ENCODE peak calls at places on chromosomes 3 and 15, in ten cellular contexts. Q, N, T, V, G, L, P, H, Z and F are unnamed samples.

GRCh38 chr3:25441234-25441856 is 13.3 kb downstream of the RARB start:
- DNase-seq in H (no peak), Z (peak; percentile 8), N (no peak), L (peak; percentile 30), T (no peak), V (no peak), G (no peak), P (no peak), Q (no peak), F (no peak)

GRCh38 chr3:12884104-12884742 is 42.9 kb upstream of the RPL32 start:
- DNase-seq in Z (no peak), T (no peak), V (no peak), Q (peak; percentile 55), G (no peak), H (no peak), N (no peak), P (no peak), L (no peak), F (no peak)

GRCh38 chr15:100596792-100597191 is 5.2 kb downstream of the LINS1 start:
- DNase-seq in P (no peak), T (no peak), V (peak; percentile 38), Q (no peak), N (no peak), H (no peak), L (peak; percentile 87), G (peak; percentile 80), Z (no peak), F (no peak)

GRCh38 chr3:139328356-139328755 is 15.5 kb upstream of the MRPS22 start:
- DNase-seq in H (no peak), N (no peak), T (no peak), P (no peak), V (no peak), Z (no peak), L (no peak), G (no peak), Q (no peak), F (no peak)

GRCh38 chr3:140863481-140864084 is 78.1 kb upstream of the SLC25A36 start:
- DNase-seq in Q (peak; percentile 56), H (no peak), G (no peak), Z (peak; percentile 39), P (peak; percentile 30), T (no peak), N (peak; percentile 46), V (peak; percentile 74), L (peak; percentile 69), F (peak; percentile 71)

GRCh38 chr3:72341943-72342342 is 506.3 kb downstream of the SHQ1 start:
- DNase-seq in Q (no peak), N (peak; percentile 40), Z (no peak), P (no peak), H (no peak), T (no peak), G (peak; percentile 40), V (no peak), L (no peak), F (no peak)

GRCh38 chr3:48591886-48592518 is 3.1 kb downstream of the COL7A1 start:
- DNase-seq in Q (no peak), Z (no peak), P (no peak), H (no peak), G (no peak), T (no peak), L (no peak), N (no peak), V (no peak), F (no peak)

GRCh38 chr3:70703305-70704102 is 391.1 kb upstream of the MDFIC2 start:
- DNase-seq in L (no peak), T (no peak), N (no peak), Z (no peak), Q (no peak), V (no peak), G (no peak), H (no peak), P (no peak), F (no peak)

GRCh38 chr3:101167341-101167740 is 153.0 kb downstream of the IMPG2 start:
- DNase-seq in G (no peak), N (no peak), H (no peak), Q (no peak), Z (no peak), T (no peak), L (no peak), V (no peak), P (no peak), F (no peak)

GRCh38 chr3:152717252-152717651 is 117.7 kb upstream of the P2RY1 start:
- DNase-seq in Q (no peak), P (no peak), G (no peak), V (peak; percentile 10), Z (no peak), H (no peak), T (no peak), N (no peak), L (peak; percentile 31), F (no peak)

DNA sequence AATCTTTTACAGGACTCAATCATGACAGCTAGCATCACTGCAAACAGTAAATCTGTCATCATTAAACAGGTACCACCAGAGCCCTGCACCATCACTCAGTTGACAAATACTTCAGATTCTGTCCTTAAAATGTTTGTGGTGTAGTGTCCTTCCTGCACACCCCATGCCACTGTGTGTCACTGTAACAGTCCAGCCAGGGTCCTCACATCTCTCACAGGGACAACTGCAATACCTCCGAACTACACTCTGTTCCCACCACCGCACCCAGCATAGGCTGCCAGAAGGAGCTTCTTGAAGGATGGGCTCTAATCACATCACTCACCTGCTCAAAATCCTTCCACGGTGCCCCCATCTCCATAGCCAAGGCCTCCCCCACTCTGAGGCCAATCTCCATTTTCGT is 90.2 kb upstream of the FGF12 start:
- DNase-seq in G (no peak), P (no peak), Z (no peak), H (no peak), T (no peak), N (no peak), Q (no peak), L (no peak), V (no peak), F (no peak)
- TF ChIP-seq CTCF in G (no peak), P (no peak), Z (no peak), H (no peak), T (no peak), N (no peak), Q (no peak), L (no peak), V (no peak), F (no peak)

GRCh38 chr3:188528390-188528789 is 374.4 kb downstream of the LPP start:
- DNase-seq in T (no peak), P (no peak), V (no peak), L (no peak), N (no peak), H (no peak), G (no peak), Z (no peak), Q (no peak), F (no peak)

GRCh38 chr3:188527389-188527788 is 373.4 kb downstream of the LPP start:
- DNase-seq in H (no peak), N (no peak), V (peak; percentile 39), P (no peak), G (no peak), Q (peak; percentile 38), T (no peak), Z (no peak), L (no peak), F (no peak)

GRCh38 chr3:188524057-188524456 is 370.1 kb downstream of the LPP start:
- DNase-seq in N (no peak), L (no peak), H (no peak), Q (no peak), P (no peak), T (no peak), V (no peak), Z (no peak), G (no peak), F (no peak)

GRCh38 chr3:188523291-188523690 is 369.3 kb downstream of the LPP start:
- DNase-seq in H (no peak), N (no peak), V (no peak), P (no peak), T (no peak), L (no peak), G (no peak), Z (no peak), Q (no peak), F (no peak)

DNA sequence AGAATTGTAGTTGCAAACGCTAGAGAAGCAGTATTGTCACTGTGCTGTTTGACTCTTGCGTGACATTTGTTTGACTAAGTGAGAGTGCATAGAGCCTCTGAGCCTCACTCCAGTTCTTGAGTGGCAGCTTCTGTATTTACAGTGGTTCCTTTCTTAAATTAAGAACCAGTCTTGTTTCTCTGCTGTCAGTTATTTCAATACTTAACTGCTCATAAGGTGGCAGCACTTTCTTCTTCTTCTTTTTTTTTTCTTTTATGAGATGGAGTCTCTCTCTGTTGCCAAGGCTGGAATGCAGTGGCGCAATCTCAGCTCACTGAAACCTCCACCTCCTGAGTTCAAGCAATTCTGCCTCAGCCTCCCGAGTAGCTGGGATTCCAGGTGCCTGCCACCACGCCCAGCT is 372.1 kb downstream of the LPP start:
- DNase-seq in N (no peak), L (peak; percentile 31), H (no peak), G (no peak), V (peak; percentile 43), P (no peak), T (no peak), Q (peak; percentile 33), Z (no peak), F (no peak)
- TF ChIP-seq CTCF in N (no peak), L (no peak), H (no peak), G (no peak), V (no peak), P (no peak), T (no peak), Q (peak; percentile 19), Z (peak; percentile 18), F (no peak)

GRCh38 chr15:25441111-25441510 is 2.3 kb upstream of the UBE3A start:
- DNase-seq in Z (no peak), L (no peak), H (no peak), T (no peak), Q (no peak), N (no peak), P (no peak), V (no peak), G (no peak), F (no peak)

GRCh38 chr15:25436707-25437106 is 2.1 kb downstream of the UBE3A start:
- DNase-seq in V (no peak), H (no peak), Q (no peak), G (no peak), Z (no peak), P (no peak), N (no peak), L (no peak), T (no peak), F (no peak)

GRCh38 chr15:25437751-25438600 is 848 bp downstream of the UBE3A start:
- DNase-seq in P (peak; percentile 51), V (peak; percentile 55), N (peak; percentile 85), L (peak; percentile 52), Q (peak; percentile 51), Z (no peak), H (peak; percentile 56), G (peak; percentile 93), T (no peak), F (peak; percentile 64)

GRCh38 chr15:25438601-25439455 is at the start of gene UBE3A:
- DNase-seq in G (peak; percentile 97), Z (peak; percentile 30), P (peak; percentile 89), L (peak; percentile 89), Q (peak; percentile 91), N (peak; percentile 95), T (peak; percentile 53), V (peak; percentile 91), H (peak; percentile 83), F (peak; percentile 96)

GRCh38 chr15:25439456-25439836 is 622 bp upstream of the UBE3A start:
- DNase-seq in H (no peak), N (no peak), G (no peak), P (peak; percentile 54), T (no peak), Q (peak; percentile 21), V (peak; percentile 50), Z (no peak), L (no peak), F (no peak)
- TF ChIP-seq CTCF in H (no peak), N (no peak), G (no peak), P (no peak), T (no peak), Q (no peak), V (no peak), Z (no peak), L (no peak), F (no peak)

GRCh38 chr3:81871358-81872152 is 110.1 kb upstream of the GBE1 start:
- DNase-seq in Q (no peak), H (no peak), Z (no peak), T (no peak), L (peak; percentile 11), V (no peak), N (no peak), G (no peak), P (no peak), F (no peak)
- TF ChIP-seq CTCF in Q (no peak), H (peak; percentile 16), Z (peak; percentile 15), T (no peak), L (peak; percentile 16), V (peak; percentile 8), N (peak; percentile 56), G (no peak), P (no peak), F (peak; percentile 62)